ENCODE peak calls at places on chromosomes 7 and 10, in seven cellular contexts. O, C, P, B, T, L and R are unnamed samples.
A peak's percentile ranks its signal among the peaks of the same experiment; 100 is the strongest.

GRCh38 chr7:29457565-29457971 is 106.1 kb upstream of the PRR15 start:
- DNase-seq in O (peak; percentile 50), T (no peak), C (peak; percentile 18), P (peak; percentile 25), B (no peak), L (no peak), R (peak; percentile 40)

GRCh38 chr7:156865493-156865892 is 27.5 kb downstream of the LMBR1 start:
- DNase-seq in T (no peak), C (no peak), L (no peak), O (no peak), B (no peak), P (no peak), R (no peak)

GRCh38 chr10:80187465-80188409 is 17.6 kb downstream of the ANXA11 start:
- DNase-seq in L (peak; percentile 75), C (no peak), T (no peak), O (no peak), B (no peak), P (no peak), R (no peak)

GRCh38 chr10:97320480-97321031 is 1.5 kb downstream of the FRAT1 start:
- DNase-seq in B (no peak), L (no peak), C (no peak), P (no peak), T (no peak), O (no peak), R (no peak)

GRCh38 chr7:30348083-30348560 is 63.7 kb downstream of the ZNRF2 start:
- DNase-seq in L (peak; percentile 35), B (no peak), T (no peak), O (no peak), C (peak; percentile 78), P (peak; percentile 92), R (no peak)

GRCh38 chr7:140062118-140062527 is 628 bp downstream of the PARP12 start:
- DNase-seq in B (no peak), P (peak; percentile 33), L (peak; percentile 30), T (peak; percentile 32), O (no peak), C (no peak), R (no peak)

GRCh38 chr7:67636363-67637355 is 640.0 kb downstream of the TYW1 start:
- DNase-seq in C (no peak), T (no peak), P (no peak), L (no peak), O (no peak), B (no peak), R (no peak)

GRCh38 chr7:47479821-47480575 is 101.9 kb downstream of the TNS3 start:
- DNase-seq in T (no peak), B (no peak), O (no peak), C (no peak), P (no peak), L (no peak), R (no peak)

GRCh38 chr10:69955897-69956832 is 96.5 kb upstream of the MACROH2A2 start:
- DNase-seq in C (no peak), L (no peak), O (no peak), T (no peak), P (no peak), B (no peak), R (no peak)

GRCh38 chr7:27107901-27108381 is 5.5 kb upstream of the HOXA2 start:
- DNase-seq in L (no peak), B (no peak), C (no peak), T (no peak), P (peak; percentile 87), O (no peak), R (no peak)

GRCh38 chr7:101124376-101125056 is 2.4 kb upstream of the SERPINE1 start:
- DNase-seq in P (peak; percentile 93), B (no peak), C (peak; percentile 88), O (no peak), L (no peak), T (no peak), R (no peak)

GRCh38 chr10:84175436-84175835 is 1.8 kb downstream of the GPR15LG start:
- DNase-seq in O (no peak), T (no peak), P (no peak), C (no peak), B (no peak), L (no peak), R (no peak)

GRCh38 chr7:2444476-2444875 is 31.7 kb downstream of the GRIFIN start:
- DNase-seq in B (no peak), C (peak; percentile 84), L (no peak), T (no peak), P (peak; percentile 78), O (peak; percentile 44), R (no peak)

GRCh38 chr10:32980558-32981468 is 22.8 kb upstream of the ITGB1 start:
- DNase-seq in T (peak; percentile 62), L (peak; percentile 74), O (peak; percentile 95), C (peak; percentile 97), B (peak; percentile 56), P (peak; percentile 98), R (peak; percentile 51)

GRCh38 chr7:128266891-128267839 is 26.1 kb downstream of the LEP start:
- DNase-seq in O (peak; percentile 51), P (peak; percentile 81), B (no peak), L (no peak), C (peak; percentile 36), T (no peak), R (peak; percentile 64)

GRCh38 chr7:106610996-106611886 is 49.7 kb downstream of the CCDC71L start:
- DNase-seq in C (peak; percentile 9), O (no peak), T (peak; percentile 50), L (no peak), B (no peak), P (no peak), R (no peak)

GRCh38 chr10:58488921-58489320 is 23.8 kb upstream of the BICC1 start:
- DNase-seq in P (peak; percentile 29), T (no peak), B (no peak), C (peak; percentile 80), O (no peak), L (no peak), R (no peak)

GRCh38 chr10:120971671-120972070 is 120.5 kb downstream of the WDR11 start:
- DNase-seq in B (no peak), T (no peak), L (no peak), C (no peak), P (no peak), O (no peak), R (no peak)

GRCh38 chr10:92811986-92812385 is 36.3 kb upstream of the EXOC6 start:
- DNase-seq in P (no peak), T (no peak), C (no peak), L (no peak), B (no peak), O (no peak), R (no peak)

GRCh38 chr10:91034494-91035157 is 113.7 kb upstream of the ANKRD1 start:
- DNase-seq in P (peak; percentile 54), B (no peak), T (no peak), L (no peak), C (peak; percentile 44), O (peak; percentile 50), R (peak; percentile 47)

GRCh38 chr10:46556515-46557318 is at the start of gene GPRIN2:
- DNase-seq in C (no peak), O (peak; percentile 63), P (no peak), L (no peak), T (no peak), B (peak; percentile 40), R (no peak)

GRCh38 chr10:70097459-70097858 is 35.2 kb downstream of the AIFM2 start:
- DNase-seq in P (no peak), C (no peak), O (no peak), T (no peak), L (no peak), B (no peak), R (no peak)

GRCh38 chr7:27947581-27948278 is 207.8 kb downstream of the TAX1BP1 start:
- DNase-seq in C (no peak), O (no peak), B (no peak), L (no peak), P (peak; percentile 23), T (no peak), R (no peak)

GRCh38 chr7:116348356-116348755 is 138.0 kb downstream of the TES start:
- DNase-seq in L (no peak), O (no peak), P (no peak), B (no peak), C (no peak), T (no peak), R (no peak)

GRCh38 chr10:124916098-124916584 is 25.8 kb upstream of the ZRANB1 start:
- DNase-seq in T (no peak), B (no peak), C (no peak), P (no peak), O (no peak), L (no peak), R (no peak)

GRCh38 chr10:71419750-71420149 is 23.0 kb downstream of the CDH23 start:
- DNase-seq in B (no peak), O (no peak), C (no peak), L (no peak), T (no peak), P (no peak), R (no peak)

GRCh38 chr7:137579913-137580640 is 236.5 kb upstream of the PTN start:
- DNase-seq in P (peak; percentile 63), O (no peak), L (no peak), T (no peak), B (no peak), C (peak; percentile 66), R (no peak)

GRCh38 chr7:101833799-101834198 is 16.4 kb downstream of the CUX1 start:
- DNase-seq in C (no peak), T (no peak), O (no peak), P (no peak), L (no peak), B (no peak), R (no peak)

GRCh38 chr10:21406595-21407218 is 118.8 kb downstream of the SKIDA1 start:
- DNase-seq in O (no peak), P (peak; percentile 42), B (no peak), L (no peak), T (no peak), C (no peak), R (no peak)

GRCh38 chr7:91299952-91300775 is 35.9 kb downstream of the FZD1 start:
- DNase-seq in L (no peak), B (no peak), P (no peak), T (no peak), O (no peak), C (no peak), R (no peak)

GRCh38 chr10:78980354-78980753 is 88.4 kb upstream of the ZMIZ1 start:
- DNase-seq in L (no peak), O (no peak), C (no peak), T (no peak), B (no peak), P (no peak), R (no peak)

GRCh38 chr7:47902013-47902412 is 46.3 kb downstream of the PKD1L1 start:
- DNase-seq in T (no peak), L (no peak), O (no peak), P (no peak), B (no peak), C (no peak), R (no peak)

GRCh38 chr7:140732436-140732835 is 35.9 kb downstream of the NDUFB2 start:
- DNase-seq in T (peak; percentile 12), L (no peak), O (no peak), C (no peak), P (no peak), B (no peak), R (no peak)

GRCh38 chr10:8069627-8070026 is 15.1 kb downstream of the GATA3 start:
- DNase-seq in B (no peak), O (no peak), L (no peak), T (no peak), P (peak; percentile 51), C (no peak), R (no peak)